ENCODE peak calls at places on chromosome 5, in five cellular contexts. One of them, this sample, is unnamed.

GRCh38 chr5:151624486-151624885 is 33.4 kb upstream of the FAT2 start:
- DNase-seq in spleen: no peak
- DNase-seq in brain microvascular endothelial cell: no peak
- DNase-seq in heart right ventricle: peak
- DNase-seq in astrocyte of the spinal cord: no peak
- DNase-seq in this sample: no peak

GRCh38 chr5:103808464-103809106 is 246.0 kb upstream of the NUDT12 start:
- DNase-seq in spleen: no peak
- DNase-seq in brain microvascular endothelial cell: peak
- DNase-seq in heart right ventricle: no peak
- DNase-seq in astrocyte of the spinal cord: peak
- DNase-seq in this sample: no peak

GRCh38 chr5:139100825-139101224 is 97.3 kb downstream of the SIL1 start:
- DNase-seq in spleen: no peak
- DNase-seq in brain microvascular endothelial cell: peak
- DNase-seq in heart right ventricle: no peak
- DNase-seq in astrocyte of the spinal cord: peak
- DNase-seq in this sample: peak

GRCh38 chr5:178467261-178468195 is 122.7 kb downstream of the COL23A1 start:
- DNase-seq in spleen: no peak
- DNase-seq in brain microvascular endothelial cell: peak
- DNase-seq in heart right ventricle: peak
- DNase-seq in astrocyte of the spinal cord: no peak
- DNase-seq in this sample: no peak

GRCh38 chr5:14164764-14165163 is 21.6 kb downstream of the TRIO start:
- DNase-seq in spleen: no peak
- DNase-seq in brain microvascular endothelial cell: no peak
- DNase-seq in heart right ventricle: no peak
- DNase-seq in astrocyte of the spinal cord: no peak
- DNase-seq in this sample: no peak

GRCh38 chr5:179253730-179254129 is 91.5 kb downstream of the ADAMTS2 start:
- DNase-seq in spleen: peak
- DNase-seq in brain microvascular endothelial cell: no peak
- DNase-seq in heart right ventricle: no peak
- DNase-seq in astrocyte of the spinal cord: no peak
- DNase-seq in this sample: no peak

GRCh38 chr5:137507150-137507549 is 8.0 kb upstream of the SPOCK1 start:
- DNase-seq in spleen: no peak
- DNase-seq in brain microvascular endothelial cell: no peak
- DNase-seq in heart right ventricle: no peak
- DNase-seq in astrocyte of the spinal cord: no peak
- DNase-seq in this sample: no peak

GRCh38 chr5:81755320-81755719 is 4.4 kb upstream of the SSBP2 start:
- DNase-seq in spleen: no peak
- DNase-seq in brain microvascular endothelial cell: peak
- DNase-seq in heart right ventricle: no peak
- DNase-seq in astrocyte of the spinal cord: peak
- DNase-seq in this sample: peak

GRCh38 chr5:151251001-151251551 is 1.9 kb upstream of the GM2A start:
- DNase-seq in spleen: no peak
- DNase-seq in brain microvascular endothelial cell: no peak
- DNase-seq in heart right ventricle: no peak
- DNase-seq in astrocyte of the spinal cord: no peak
- DNase-seq in this sample: no peak

GRCh38 chr5:108728566-108729305 is 19.0 kb upstream of the FER start:
- DNase-seq in spleen: no peak
- DNase-seq in brain microvascular endothelial cell: no peak
- DNase-seq in heart right ventricle: no peak
- DNase-seq in astrocyte of the spinal cord: no peak
- DNase-seq in this sample: no peak

GRCh38 chr5:174737335-174737734 is 13.0 kb downstream of the MSX2 start:
- DNase-seq in spleen: no peak
- DNase-seq in brain microvascular endothelial cell: no peak
- DNase-seq in heart right ventricle: no peak
- DNase-seq in astrocyte of the spinal cord: no peak
- DNase-seq in this sample: no peak

GRCh38 chr5:97009212-97009898 is 73.5 kb downstream of the LNPEP start:
- DNase-seq in spleen: no peak
- DNase-seq in brain microvascular endothelial cell: no peak
- DNase-seq in heart right ventricle: peak
- DNase-seq in astrocyte of the spinal cord: no peak
- DNase-seq in this sample: no peak

GRCh38 chr5:67311208-67311607 is 114.6 kb upstream of the CD180 start:
- DNase-seq in spleen: no peak
- DNase-seq in brain microvascular endothelial cell: no peak
- DNase-seq in heart right ventricle: no peak
- DNase-seq in astrocyte of the spinal cord: no peak
- DNase-seq in this sample: no peak

GRCh38 chr5:80198399-80198798 is 57.4 kb downstream of the SERINC5 start:
- DNase-seq in spleen: no peak
- DNase-seq in brain microvascular endothelial cell: no peak
- DNase-seq in heart right ventricle: peak
- DNase-seq in astrocyte of the spinal cord: no peak
- DNase-seq in this sample: no peak

GRCh38 chr5:35332551-35332950 is 102.3 kb upstream of the PRLR start:
- DNase-seq in spleen: no peak
- DNase-seq in brain microvascular endothelial cell: no peak
- DNase-seq in heart right ventricle: no peak
- DNase-seq in astrocyte of the spinal cord: no peak
- DNase-seq in this sample: no peak

GRCh38 chr5:179801304-179802206 is 5.1 kb downstream of the MGAT4B start:
- DNase-seq in spleen: peak
- DNase-seq in brain microvascular endothelial cell: peak
- DNase-seq in heart right ventricle: peak
- DNase-seq in astrocyte of the spinal cord: peak
- DNase-seq in this sample: no peak

GRCh38 chr5:37715361-37715760 is 124.5 kb downstream of the GDNF start:
- DNase-seq in spleen: no peak
- DNase-seq in brain microvascular endothelial cell: no peak
- DNase-seq in heart right ventricle: no peak
- DNase-seq in astrocyte of the spinal cord: no peak
- DNase-seq in this sample: peak

GRCh38 chr5:10857333-10857723 is 96.3 kb upstream of the DAP start:
- DNase-seq in spleen: no peak
- DNase-seq in brain microvascular endothelial cell: no peak
- DNase-seq in heart right ventricle: no peak
- DNase-seq in astrocyte of the spinal cord: no peak
- DNase-seq in this sample: no peak
- TF ChIP-seq CTCF in spleen: no peak
- TF ChIP-seq CTCF in brain microvascular endothelial cell: no peak
- TF ChIP-seq CTCF in heart right ventricle: no peak
- TF ChIP-seq CTCF in astrocyte of the spinal cord: no peak
- TF ChIP-seq CTCF in this sample: peak

DNA sequence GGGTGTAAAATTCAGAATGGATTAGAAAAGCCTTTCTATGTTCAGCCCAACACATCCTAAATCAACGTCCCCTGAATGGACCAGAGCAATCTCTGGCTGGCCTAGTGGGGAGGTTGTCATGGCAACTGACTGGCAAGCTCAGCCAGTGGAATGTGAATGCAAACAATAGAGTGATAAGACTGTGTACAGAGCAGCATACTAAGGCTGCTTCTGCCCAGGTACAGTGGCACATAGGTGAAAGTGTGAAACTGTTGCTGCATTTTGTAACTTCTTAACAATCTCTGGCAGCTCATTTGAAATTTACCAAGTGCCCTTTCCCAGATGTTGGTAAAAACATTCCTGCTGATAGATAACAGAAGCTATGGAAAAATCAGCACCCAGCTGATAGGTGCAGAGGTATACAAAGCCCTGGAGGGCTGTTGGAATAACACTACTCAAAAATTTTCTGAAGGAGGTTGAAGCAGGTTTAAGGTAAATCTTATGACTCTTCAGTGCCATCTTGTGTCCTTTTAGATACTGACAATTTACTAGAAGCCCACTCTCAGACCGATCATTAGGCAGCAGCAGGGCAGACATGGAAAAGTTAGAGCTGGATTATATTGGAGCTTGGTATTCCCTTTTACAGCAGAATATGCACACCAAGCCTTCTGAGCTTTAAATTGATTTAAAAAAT is 267.3 kb downstream of the RAB3C start:
- DNase-seq in spleen: no peak
- DNase-seq in brain microvascular endothelial cell: peak
- DNase-seq in heart right ventricle: no peak
- DNase-seq in astrocyte of the spinal cord: peak
- DNase-seq in this sample: peak
- TF ChIP-seq CTCF in spleen: peak
- TF ChIP-seq CTCF in brain microvascular endothelial cell: peak
- TF ChIP-seq CTCF in heart right ventricle: peak
- TF ChIP-seq CTCF in astrocyte of the spinal cord: peak
- TF ChIP-seq CTCF in this sample: peak

GRCh38 chr5:28549588-28549987 is 1511.2 kb upstream of the CDH9 start:
- DNase-seq in spleen: no peak
- DNase-seq in brain microvascular endothelial cell: no peak
- DNase-seq in heart right ventricle: no peak
- DNase-seq in astrocyte of the spinal cord: no peak
- DNase-seq in this sample: no peak
- TF ChIP-seq CTCF in spleen: no peak
- TF ChIP-seq CTCF in brain microvascular endothelial cell: no peak
- TF ChIP-seq CTCF in heart right ventricle: no peak
- TF ChIP-seq CTCF in astrocyte of the spinal cord: no peak
- TF ChIP-seq CTCF in this sample: no peak

GRCh38 chr5:177402271-177403043 is 2.0 kb upstream of the PFN3 start:
- DNase-seq in spleen: peak
- DNase-seq in brain microvascular endothelial cell: no peak
- DNase-seq in heart right ventricle: no peak
- DNase-seq in astrocyte of the spinal cord: no peak
- DNase-seq in this sample: peak
- TF ChIP-seq CTCF in spleen: peak
- TF ChIP-seq CTCF in brain microvascular endothelial cell: peak
- TF ChIP-seq CTCF in heart right ventricle: peak
- TF ChIP-seq CTCF in astrocyte of the spinal cord: peak
- TF ChIP-seq CTCF in this sample: peak

GRCh38 chr5:7850533-7851239 is at the start of gene CFAP90:
- DNase-seq in spleen: peak
- DNase-seq in brain microvascular endothelial cell: peak
- DNase-seq in heart right ventricle: peak
- DNase-seq in astrocyte of the spinal cord: peak
- DNase-seq in this sample: no peak

GRCh38 chr5:7851617-7852289 is 820 bp upstream of the CFAP90 start:
- DNase-seq in spleen: no peak
- DNase-seq in brain microvascular endothelial cell: no peak
- DNase-seq in heart right ventricle: no peak
- DNase-seq in astrocyte of the spinal cord: no peak
- DNase-seq in this sample: no peak

GRCh38 chr5:7850241-7850532 is 746 bp downstream of the CFAP90 start:
- DNase-seq in spleen: no peak
- DNase-seq in brain microvascular endothelial cell: no peak
- DNase-seq in heart right ventricle: peak
- DNase-seq in astrocyte of the spinal cord: no peak
- DNase-seq in this sample: no peak

GRCh38 chr5:7852542-7852941 is 1.6 kb upstream of the CFAP90 start:
- DNase-seq in spleen: no peak
- DNase-seq in brain microvascular endothelial cell: no peak
- DNase-seq in heart right ventricle: no peak
- DNase-seq in astrocyte of the spinal cord: peak
- DNase-seq in this sample: no peak

GRCh38 chr5:7851240-7851592 is 283 bp upstream of the CFAP90 start:
- DNase-seq in spleen: no peak
- DNase-seq in brain microvascular endothelial cell: no peak
- DNase-seq in heart right ventricle: no peak
- DNase-seq in astrocyte of the spinal cord: no peak
- DNase-seq in this sample: no peak
- TF ChIP-seq CTCF in spleen: no peak
- TF ChIP-seq CTCF in brain microvascular endothelial cell: no peak
- TF ChIP-seq CTCF in heart right ventricle: peak
- TF ChIP-seq CTCF in astrocyte of the spinal cord: no peak
- TF ChIP-seq CTCF in this sample: no peak

This sample was measured in HFFc6.